ENCODE peak calls at places on chromosomes 5 and 9, in five cellular contexts. One of them, this sample, is unnamed.

GRCh38 chr9:21830589-21830988 is 28.2 kb downstream of the MTAP start:
- DNase-seq in nephron progenitor cell: no peak
- DNase-seq in choroid plexus epithelial cell: no peak
- DNase-seq in retinal pigment epithelial cell: no peak
- DNase-seq in neural progenitor cell: no peak
- DNase-seq in this sample: no peak

GRCh38 chr5:132771559-132771998 is 5.5 kb downstream of the SEPTIN8 start:
- DNase-seq in nephron progenitor cell: peak; percentile 60
- DNase-seq in choroid plexus epithelial cell: peak; percentile 68
- DNase-seq in retinal pigment epithelial cell: peak; percentile 96
- DNase-seq in neural progenitor cell: peak; percentile 77
- DNase-seq in this sample: peak; percentile 60

GRCh38 chr9:89687216-89687615 is 82.4 kb downstream of the GADD45G start:
- DNase-seq in nephron progenitor cell: no peak
- DNase-seq in choroid plexus epithelial cell: no peak
- DNase-seq in retinal pigment epithelial cell: no peak
- DNase-seq in neural progenitor cell: no peak
- DNase-seq in this sample: no peak

GRCh38 chr5:17317499-17317898 is 100.1 kb downstream of the BASP1 start:
- DNase-seq in nephron progenitor cell: no peak
- DNase-seq in choroid plexus epithelial cell: no peak
- DNase-seq in retinal pigment epithelial cell: no peak
- DNase-seq in neural progenitor cell: no peak
- DNase-seq in this sample: no peak

GRCh38 chr5:153711755-153712154 is 221.3 kb downstream of the GRIA1 start:
- DNase-seq in nephron progenitor cell: no peak
- DNase-seq in choroid plexus epithelial cell: peak; percentile 12
- DNase-seq in retinal pigment epithelial cell: no peak
- DNase-seq in neural progenitor cell: no peak
- DNase-seq in this sample: no peak

GRCh38 chr5:90941002-90941720 is 382.6 kb downstream of the ADGRV1 start:
- DNase-seq in nephron progenitor cell: no peak
- DNase-seq in choroid plexus epithelial cell: no peak
- DNase-seq in retinal pigment epithelial cell: no peak
- DNase-seq in neural progenitor cell: no peak
- DNase-seq in this sample: no peak

GRCh38 chr5:133773247-133774202 is 161.2 kb upstream of the FSTL4 start:
- DNase-seq in nephron progenitor cell: no peak
- DNase-seq in choroid plexus epithelial cell: no peak
- DNase-seq in retinal pigment epithelial cell: no peak
- DNase-seq in neural progenitor cell: no peak
- DNase-seq in this sample: no peak

GRCh38 chr5:61431923-61432620 is 100.0 kb downstream of the ZSWIM6 start:
- DNase-seq in nephron progenitor cell: no peak
- DNase-seq in choroid plexus epithelial cell: no peak
- DNase-seq in retinal pigment epithelial cell: no peak
- DNase-seq in neural progenitor cell: no peak
- DNase-seq in this sample: no peak

GRCh38 chr5:124678992-124679519 is 67.4 kb downstream of the ZNF608 start:
- DNase-seq in nephron progenitor cell: no peak
- DNase-seq in choroid plexus epithelial cell: no peak
- DNase-seq in retinal pigment epithelial cell: no peak
- DNase-seq in neural progenitor cell: peak; percentile 44
- DNase-seq in this sample: no peak

GRCh38 chr9:111916234-111916645 is 19.6 kb downstream of the UGCG start:
- DNase-seq in nephron progenitor cell: no peak
- DNase-seq in choroid plexus epithelial cell: no peak
- DNase-seq in retinal pigment epithelial cell: no peak
- DNase-seq in neural progenitor cell: no peak
- DNase-seq in this sample: no peak

GRCh38 chr5:138402640-138403039 is 36.2 kb upstream of the REEP2 start:
- DNase-seq in nephron progenitor cell: no peak
- DNase-seq in choroid plexus epithelial cell: no peak
- DNase-seq in retinal pigment epithelial cell: no peak
- DNase-seq in neural progenitor cell: no peak
- DNase-seq in this sample: no peak

GRCh38 chr5:159463590-159464321 is 133.5 kb upstream of the IL12B start:
- DNase-seq in nephron progenitor cell: no peak
- DNase-seq in choroid plexus epithelial cell: peak; percentile 68
- DNase-seq in retinal pigment epithelial cell: no peak
- DNase-seq in neural progenitor cell: no peak
- DNase-seq in this sample: no peak

GRCh38 chr9:122087406-122088200 is 5.5 kb downstream of the TTLL11 start:
- DNase-seq in nephron progenitor cell: no peak
- DNase-seq in choroid plexus epithelial cell: no peak
- DNase-seq in retinal pigment epithelial cell: no peak
- DNase-seq in neural progenitor cell: no peak
- DNase-seq in this sample: no peak

GRCh38 chr5:32928761-32929160 is 217.6 kb downstream of the NPR3 start:
- DNase-seq in nephron progenitor cell: no peak
- DNase-seq in choroid plexus epithelial cell: no peak
- DNase-seq in retinal pigment epithelial cell: no peak
- DNase-seq in neural progenitor cell: no peak
- DNase-seq in this sample: no peak

GRCh38 chr5:122311888-122312669 is at the start of gene SNCAIP:
- DNase-seq in nephron progenitor cell: peak; percentile 69
- DNase-seq in choroid plexus epithelial cell: peak; percentile 42
- DNase-seq in retinal pigment epithelial cell: no peak
- DNase-seq in neural progenitor cell: peak; percentile 83
- DNase-seq in this sample: no peak

GRCh38 chr9:8186553-8186952 is 387.0 kb upstream of the DMAC1 start:
- DNase-seq in nephron progenitor cell: no peak
- DNase-seq in choroid plexus epithelial cell: no peak
- DNase-seq in retinal pigment epithelial cell: no peak
- DNase-seq in neural progenitor cell: no peak
- DNase-seq in this sample: no peak

GRCh38 chr5:38445374-38446028 is 110.9 kb downstream of the LIFR start:
- DNase-seq in nephron progenitor cell: no peak
- DNase-seq in choroid plexus epithelial cell: peak; percentile 77
- DNase-seq in retinal pigment epithelial cell: no peak
- DNase-seq in neural progenitor cell: no peak
- DNase-seq in this sample: no peak

GRCh38 chr5:14187660-14188059 is 44.5 kb downstream of the TRIO start:
- DNase-seq in nephron progenitor cell: no peak
- DNase-seq in choroid plexus epithelial cell: peak; percentile 67
- DNase-seq in retinal pigment epithelial cell: no peak
- DNase-seq in neural progenitor cell: no peak
- DNase-seq in this sample: no peak

GRCh38 chr5:145237843-145238242 is 597.3 kb downstream of the PRELID2 start:
- DNase-seq in nephron progenitor cell: peak; percentile 59
- DNase-seq in choroid plexus epithelial cell: peak; percentile 85
- DNase-seq in retinal pigment epithelial cell: peak; percentile 52
- DNase-seq in neural progenitor cell: peak; percentile 93
- DNase-seq in this sample: no peak

GRCh38 chr5:111774525-111774924 is 17.5 kb upstream of the NREP start:
- DNase-seq in nephron progenitor cell: peak; percentile 5
- DNase-seq in choroid plexus epithelial cell: peak; percentile 70
- DNase-seq in retinal pigment epithelial cell: peak; percentile 88
- DNase-seq in neural progenitor cell: peak; percentile 74
- DNase-seq in this sample: no peak

GRCh38 chr5:179192185-179192890 is 132.2 kb downstream of the ZNF354C start:
- DNase-seq in nephron progenitor cell: no peak
- DNase-seq in choroid plexus epithelial cell: no peak
- DNase-seq in retinal pigment epithelial cell: no peak
- DNase-seq in neural progenitor cell: no peak
- DNase-seq in this sample: no peak

GRCh38 chr5:66830636-66831035 is 234.4 kb downstream of the MAST4 start:
- DNase-seq in nephron progenitor cell: no peak
- DNase-seq in choroid plexus epithelial cell: no peak
- DNase-seq in retinal pigment epithelial cell: no peak
- DNase-seq in neural progenitor cell: no peak
- DNase-seq in this sample: no peak

GRCh38 chr5:56412601-56413379 is 179.7 kb upstream of the ANKRD55 start:
- DNase-seq in nephron progenitor cell: no peak
- DNase-seq in choroid plexus epithelial cell: peak; percentile 37
- DNase-seq in retinal pigment epithelial cell: no peak
- DNase-seq in neural progenitor cell: no peak
- DNase-seq in this sample: no peak

GRCh38 chr5:135423158-135423925 is 23.8 kb downstream of the DCANP1 start:
- DNase-seq in nephron progenitor cell: no peak
- DNase-seq in choroid plexus epithelial cell: no peak
- DNase-seq in retinal pigment epithelial cell: no peak
- DNase-seq in neural progenitor cell: no peak
- DNase-seq in this sample: no peak

GRCh38 chr9:91489391-91489899 is 65.8 kb upstream of the NFIL3 start:
- DNase-seq in nephron progenitor cell: no peak
- DNase-seq in choroid plexus epithelial cell: peak; percentile 67
- DNase-seq in retinal pigment epithelial cell: no peak
- DNase-seq in neural progenitor cell: no peak
- DNase-seq in this sample: no peak

GRCh38 chr5:128426090-128426534 is 111.9 kb downstream of the FBN2 start:
- DNase-seq in nephron progenitor cell: no peak
- DNase-seq in choroid plexus epithelial cell: peak; percentile 60
- DNase-seq in retinal pigment epithelial cell: no peak
- DNase-seq in neural progenitor cell: no peak
- DNase-seq in this sample: peak; percentile 2

GRCh38 chr5:146726891-146727290 is 151.7 kb downstream of the PPP2R2B start:
- DNase-seq in nephron progenitor cell: no peak
- DNase-seq in choroid plexus epithelial cell: no peak
- DNase-seq in retinal pigment epithelial cell: no peak
- DNase-seq in neural progenitor cell: no peak
- DNase-seq in this sample: no peak

GRCh38 chr5:146732966-146733365 is 145.6 kb downstream of the PPP2R2B start:
- DNase-seq in nephron progenitor cell: no peak
- DNase-seq in choroid plexus epithelial cell: no peak
- DNase-seq in retinal pigment epithelial cell: no peak
- DNase-seq in neural progenitor cell: no peak
- DNase-seq in this sample: no peak

GRCh38 chr5:146731909-146732659 is 146.5 kb downstream of the PPP2R2B start:
- DNase-seq in nephron progenitor cell: no peak
- DNase-seq in choroid plexus epithelial cell: peak; percentile 93
- DNase-seq in retinal pigment epithelial cell: peak; percentile 94
- DNase-seq in neural progenitor cell: no peak
- DNase-seq in this sample: peak; percentile 88
- TF ChIP-seq CTCF in nephron progenitor cell: no peak
- TF ChIP-seq CTCF in choroid plexus epithelial cell: no peak
- TF ChIP-seq CTCF in retinal pigment epithelial cell: no peak
- TF ChIP-seq CTCF in neural progenitor cell: no peak
- TF ChIP-seq CTCF in this sample: no peak

GRCh38 chr9:2620876-2621677 is 510 bp upstream of the VLDLR start:
- DNase-seq in nephron progenitor cell: peak; percentile 80
- DNase-seq in choroid plexus epithelial cell: peak; percentile 70
- DNase-seq in retinal pigment epithelial cell: peak; percentile 46
- DNase-seq in neural progenitor cell: peak; percentile 90
- DNase-seq in this sample: no peak

GRCh38 chr9:2623046-2623865 is 1.7 kb downstream of the VLDLR start:
- DNase-seq in nephron progenitor cell: peak; percentile 46
- DNase-seq in choroid plexus epithelial cell: peak; percentile 41
- DNase-seq in retinal pigment epithelial cell: no peak
- DNase-seq in neural progenitor cell: peak; percentile 71
- DNase-seq in this sample: peak; percentile 95

GRCh38 chr9:2621678-2622360 is at the start of gene VLDLR:
- DNase-seq in nephron progenitor cell: peak; percentile 79
- DNase-seq in choroid plexus epithelial cell: no peak
- DNase-seq in retinal pigment epithelial cell: no peak
- DNase-seq in neural progenitor cell: peak; percentile 82
- DNase-seq in this sample: no peak

GRCh38 chr9:2623866-2624682 is 2.5 kb downstream of the VLDLR start:
- DNase-seq in nephron progenitor cell: no peak
- DNase-seq in choroid plexus epithelial cell: no peak
- DNase-seq in retinal pigment epithelial cell: no peak
- DNase-seq in neural progenitor cell: no peak
- DNase-seq in this sample: no peak

DNA sequence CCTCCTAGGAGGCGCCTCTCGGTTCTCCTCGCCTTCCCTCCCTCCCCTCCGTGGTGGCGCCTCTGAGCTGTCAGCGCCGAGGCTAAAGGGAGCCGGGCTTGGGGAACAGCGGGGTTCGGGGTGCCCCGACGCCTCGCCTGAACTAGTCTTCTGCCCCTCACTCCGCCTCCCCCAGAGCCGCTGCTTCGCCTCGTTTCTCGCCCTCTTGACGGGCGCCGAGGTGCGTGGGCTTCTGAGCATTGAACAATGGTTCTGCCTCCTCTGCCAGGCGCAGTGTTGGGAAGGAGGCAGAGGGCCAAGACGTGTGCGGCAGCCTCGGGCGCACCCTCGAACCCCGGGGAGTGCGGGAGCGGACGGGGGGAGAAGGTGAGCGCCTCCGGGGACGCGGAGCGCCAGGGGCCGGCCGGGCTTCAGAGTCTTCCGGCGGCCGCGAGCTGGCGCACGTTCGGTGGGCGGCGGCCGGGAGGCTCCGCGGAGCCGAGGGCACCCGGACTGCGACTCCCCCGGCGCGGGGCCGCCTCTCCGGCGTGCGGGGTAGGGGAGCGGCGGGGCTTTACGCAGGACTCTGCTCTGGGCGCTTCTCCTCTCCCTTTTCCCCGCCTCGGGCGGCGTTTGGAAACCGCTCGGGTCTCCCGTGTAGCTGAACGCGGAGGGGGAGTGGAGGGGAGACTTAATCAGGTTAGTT is 916 bp downstream of the VLDLR start:
- DNase-seq in nephron progenitor cell: peak; percentile 61
- DNase-seq in choroid plexus epithelial cell: no peak
- DNase-seq in retinal pigment epithelial cell: no peak
- DNase-seq in neural progenitor cell: peak; percentile 59
- DNase-seq in this sample: no peak
- TF ChIP-seq CTCF in nephron progenitor cell: no peak
- TF ChIP-seq CTCF in choroid plexus epithelial cell: no peak
- TF ChIP-seq CTCF in retinal pigment epithelial cell: no peak
- TF ChIP-seq CTCF in neural progenitor cell: no peak
- TF ChIP-seq CTCF in this sample: no peak

DNA sequence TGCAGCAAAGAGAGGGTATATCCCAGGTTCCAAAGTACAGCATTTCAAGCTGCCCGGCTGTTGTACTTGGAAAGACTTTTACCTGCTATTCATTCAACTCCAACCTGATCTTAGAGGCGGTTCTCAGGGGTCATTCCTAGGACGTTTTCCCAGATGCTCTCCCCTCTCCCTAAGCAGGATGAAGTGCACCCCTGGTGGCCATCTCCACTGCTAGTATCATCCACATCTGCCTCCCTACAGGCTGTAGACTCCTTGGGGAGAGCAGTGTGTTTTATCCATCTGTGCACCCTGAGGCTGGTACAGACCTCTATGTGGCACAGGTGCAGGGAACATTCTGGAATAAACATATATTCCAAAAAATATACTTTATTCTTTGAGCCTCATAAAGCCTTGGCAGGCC is 56.8 kb downstream of the PTPN3 start:
- DNase-seq in nephron progenitor cell: no peak
- DNase-seq in choroid plexus epithelial cell: no peak
- DNase-seq in retinal pigment epithelial cell: no peak
- DNase-seq in neural progenitor cell: peak; percentile 34
- DNase-seq in this sample: no peak
- TF ChIP-seq CTCF in nephron progenitor cell: no peak
- TF ChIP-seq CTCF in choroid plexus epithelial cell: peak; percentile 49
- TF ChIP-seq CTCF in retinal pigment epithelial cell: peak; percentile 30
- TF ChIP-seq CTCF in neural progenitor cell: no peak
- TF ChIP-seq CTCF in this sample: peak; percentile 47

GRCh38 chr5:64678400-64678799 is 11.9 kb upstream of the SHISAL2B start:
- DNase-seq in nephron progenitor cell: no peak
- DNase-seq in choroid plexus epithelial cell: no peak
- DNase-seq in retinal pigment epithelial cell: no peak
- DNase-seq in neural progenitor cell: no peak
- DNase-seq in this sample: no peak

GRCh38 chr5:64680289-64680688 is 10.0 kb upstream of the SHISAL2B start:
- DNase-seq in nephron progenitor cell: no peak
- DNase-seq in choroid plexus epithelial cell: peak; percentile 30
- DNase-seq in retinal pigment epithelial cell: no peak
- DNase-seq in neural progenitor cell: peak; percentile 39
- DNase-seq in this sample: no peak

GRCh38 chr5:64682608-64683007 is 7.7 kb upstream of the SHISAL2B start:
- DNase-seq in nephron progenitor cell: no peak
- DNase-seq in choroid plexus epithelial cell: no peak
- DNase-seq in retinal pigment epithelial cell: no peak
- DNase-seq in neural progenitor cell: no peak
- DNase-seq in this sample: no peak
- TF ChIP-seq CTCF in nephron progenitor cell: no peak
- TF ChIP-seq CTCF in choroid plexus epithelial cell: peak; percentile 6
- TF ChIP-seq CTCF in retinal pigment epithelial cell: no peak
- TF ChIP-seq CTCF in neural progenitor cell: peak; percentile 21
- TF ChIP-seq CTCF in this sample: peak; percentile 11